ENCODE peak calls at places on chromosome 11, in five cellular contexts. J, K, F, U and Y are unnamed samples.

GRCh38 chr11:73308963-73309960 is 1.2 kb downstream of the ARHGEF17 start:
- DNase-seq in J (peak), K (no peak), F (no peak), U (peak), Y (peak)

GRCh38 chr11:131859811-131860210 is 489.4 kb downstream of the NTM start:
- DNase-seq in J (no peak), K (no peak), F (no peak), U (no peak), Y (no peak)

GRCh38 chr11:75145972-75146519 is 4.9 kb upstream of the SLCO2B1 start:
- DNase-seq in J (no peak), K (no peak), F (no peak), U (no peak), Y (no peak)

GRCh38 chr11:12884751-12885318 is 124.3 kb upstream of the RASSF10 start:
- DNase-seq in J (no peak), K (no peak), F (no peak), U (no peak), Y (no peak)

GRCh38 chr11:60305906-60306619 is 21.0 kb upstream of the MS4A6E start:
- DNase-seq in J (no peak), K (no peak), F (no peak), U (no peak), Y (peak)

GRCh38 chr11:6782720-6783119 is at the start of gene OR2AG1:
- DNase-seq in J (no peak), K (no peak), F (no peak), U (no peak), Y (no peak)

GRCh38 chr11:43582837-43583462 is 97.6 kb upstream of the HSD17B12 start:
- DNase-seq in J (no peak), K (no peak), F (no peak), U (peak), Y (no peak)

GRCh38 chr11:17221968-17222367 is 14.2 kb upstream of the PIK3C2A start:
- DNase-seq in J (no peak), K (no peak), F (no peak), U (no peak), Y (no peak)

GRCh38 chr11:68983816-68984215 is 3.0 kb upstream of the MRGPRD start:
- DNase-seq in J (no peak), K (no peak), F (no peak), U (no peak), Y (no peak)

GRCh38 chr11:130854483-130854882 is 61.8 kb downstream of the SNX19 start:
- DNase-seq in J (no peak), K (no peak), F (no peak), U (no peak), Y (no peak)

GRCh38 chr11:134248910-134249480 is 4.2 kb downstream of the THYN1 start:
- DNase-seq in J (no peak), K (no peak), F (no peak), U (no peak), Y (no peak)

GRCh38 chr11:113256431-113257227 is 57.8 kb upstream of the TTC12 start:
- DNase-seq in J (no peak), K (no peak), F (no peak), U (no peak), Y (no peak)

GRCh38 chr11:35357893-35358292 is 61.5 kb downstream of the SLC1A2 start:
- DNase-seq in J (no peak), K (no peak), F (no peak), U (no peak), Y (peak)

GRCh38 chr11:11621881-11622706 is at the start of gene GALNT18:
- DNase-seq in J (peak), K (peak), F (peak), U (peak), Y (peak)

GRCh38 chr11:114309517-114309916 is 13.3 kb downstream of the NNMT start:
- DNase-seq in J (no peak), K (no peak), F (no peak), U (no peak), Y (no peak)

GRCh38 chr11:12100886-12101285 is 9.5 kb upstream of the MICAL2 start:
- DNase-seq in J (peak), K (no peak), F (peak), U (no peak), Y (no peak)

GRCh38 chr11:40686765-40687164 is 772.7 kb downstream of the LRRC4C start:
- DNase-seq in J (no peak), K (no peak), F (no peak), U (no peak), Y (no peak)

GRCh38 chr11:129610545-129610944 is 205.1 kb upstream of the TMEM45B start:
- DNase-seq in J (no peak), K (no peak), F (no peak), U (no peak), Y (no peak)

GRCh38 chr11:122259149-122259821 is 143.3 kb upstream of the BLID start:
- DNase-seq in J (no peak), K (no peak), F (no peak), U (no peak), Y (no peak)

GRCh38 chr11:57279131-57279530 is 42.1 kb upstream of the APLNR start:
- DNase-seq in J (no peak), K (no peak), F (no peak), U (no peak), Y (peak)

GRCh38 chr11:124920870-124921609 is 2.0 kb downstream of the HEPN1 start:
- DNase-seq in J (peak), K (peak), F (no peak), U (peak), Y (peak)

GRCh38 chr11:129208863-129209262 is 16.7 kb upstream of the ARHGAP32 start:
- DNase-seq in J (no peak), K (no peak), F (no peak), U (no peak), Y (no peak)

GRCh38 chr11:114377612-114378267 is 22.6 kb downstream of the C11orf71 start:
- DNase-seq in J (no peak), K (no peak), F (no peak), U (no peak), Y (no peak)

GRCh38 chr11:111206472-111206871 is 39.1 kb upstream of the POU2AF2 start:
- DNase-seq in J (no peak), K (no peak), F (no peak), U (no peak), Y (peak)

GRCh38 chr11:128346808-128347207 is 240.6 kb downstream of the ETS1 start:
- DNase-seq in J (no peak), K (no peak), F (no peak), U (no peak), Y (peak)

GRCh38 chr11:126337472-126338241 is 17.8 kb upstream of the ST3GAL4 start:
- DNase-seq in J (no peak), K (no peak), F (no peak), U (no peak), Y (no peak)